ENCODE peak calls at places on chromosomes 4 and X, in eight cellular contexts. One of them, this sample, is unnamed.
A peak's percentile ranks its signal among the peaks of the same experiment; 100 is the strongest.

GRCh38 chr4:39255266-39255665 is 72.9 kb downstream of the WDR19 start:
- DNase-seq in neuronal stem cell: no peak
- DNase-seq in mucosa of descending colon: no peak
- DNase-seq in breast epithelium: no peak
- DNase-seq in heart right ventricle: no peak
- DNase-seq in CD4-positive, alpha-beta memory T cell: no peak
- DNase-seq in pancreas: no peak
- DNase-seq in neural progenitor cell: peak; percentile 10
- DNase-seq in this sample: no peak

GRCh38 chr4:157012296-157012695 is 40.7 kb upstream of the PDGFC start:
- DNase-seq in neuronal stem cell: no peak
- DNase-seq in mucosa of descending colon: no peak
- DNase-seq in breast epithelium: no peak
- DNase-seq in heart right ventricle: no peak
- DNase-seq in CD4-positive, alpha-beta memory T cell: no peak
- DNase-seq in pancreas: no peak
- DNase-seq in neural progenitor cell: no peak
- DNase-seq in this sample: no peak

GRCh38 chr4:165440415-165440882 is 61.6 kb downstream of the CPE start:
- DNase-seq in neuronal stem cell: no peak
- DNase-seq in mucosa of descending colon: no peak
- DNase-seq in breast epithelium: peak; percentile 26
- DNase-seq in heart right ventricle: no peak
- DNase-seq in CD4-positive, alpha-beta memory T cell: no peak
- DNase-seq in pancreas: no peak
- DNase-seq in neural progenitor cell: no peak
- DNase-seq in this sample: peak; percentile 83

GRCh38 chrX:39652336-39652735 is 445.4 kb downstream of the BCOR start:
- DNase-seq in neuronal stem cell: no peak
- DNase-seq in mucosa of descending colon: no peak
- DNase-seq in breast epithelium: no peak
- DNase-seq in heart right ventricle: no peak
- DNase-seq in CD4-positive, alpha-beta memory T cell: no peak
- DNase-seq in pancreas: no peak
- DNase-seq in neural progenitor cell: peak; percentile 39
- DNase-seq in this sample: peak; percentile 30

GRCh38 chrX:148416931-148417330 is 83.5 kb upstream of the AFF2 start:
- DNase-seq in neuronal stem cell: no peak
- DNase-seq in mucosa of descending colon: no peak
- DNase-seq in breast epithelium: no peak
- DNase-seq in heart right ventricle: no peak
- DNase-seq in CD4-positive, alpha-beta memory T cell: no peak
- DNase-seq in pancreas: no peak
- DNase-seq in neural progenitor cell: no peak
- DNase-seq in this sample: no peak

GRCh38 chr4:164931551-164932324 is 45.7 kb downstream of the TRIM61 start:
- DNase-seq in neuronal stem cell: no peak
- DNase-seq in mucosa of descending colon: no peak
- DNase-seq in breast epithelium: no peak
- DNase-seq in heart right ventricle: no peak
- DNase-seq in CD4-positive, alpha-beta memory T cell: no peak
- DNase-seq in pancreas: no peak
- DNase-seq in neural progenitor cell: no peak
- DNase-seq in this sample: no peak

GRCh38 chr4:56215901-56216300 is 171.4 kb downstream of the AASDH start:
- DNase-seq in neuronal stem cell: no peak
- DNase-seq in mucosa of descending colon: peak; percentile 59
- DNase-seq in breast epithelium: no peak
- DNase-seq in heart right ventricle: no peak
- DNase-seq in CD4-positive, alpha-beta memory T cell: no peak
- DNase-seq in pancreas: no peak
- DNase-seq in neural progenitor cell: no peak
- DNase-seq in this sample: no peak

GRCh38 chrX:88612870-88613329 is 134.1 kb upstream of the CPXCR1 start:
- DNase-seq in neuronal stem cell: no peak
- DNase-seq in mucosa of descending colon: no peak
- DNase-seq in breast epithelium: no peak
- DNase-seq in heart right ventricle: no peak
- DNase-seq in CD4-positive, alpha-beta memory T cell: no peak
- DNase-seq in pancreas: no peak
- DNase-seq in neural progenitor cell: peak; percentile 21
- DNase-seq in this sample: peak; percentile 10

GRCh38 chr4:72568959-72569718 is at the start of gene ADAMTS3:
- DNase-seq in neuronal stem cell: peak; percentile 76
- DNase-seq in mucosa of descending colon: peak; percentile 49
- DNase-seq in breast epithelium: peak; percentile 41
- DNase-seq in heart right ventricle: peak; percentile 59
- DNase-seq in CD4-positive, alpha-beta memory T cell: no peak
- DNase-seq in pancreas: peak; percentile 54
- DNase-seq in neural progenitor cell: peak; percentile 93
- DNase-seq in this sample: peak; percentile 86

GRCh38 chr4:25815586-25815985 is 47.2 kb downstream of the SEL1L3 start:
- DNase-seq in neuronal stem cell: no peak
- DNase-seq in mucosa of descending colon: no peak
- DNase-seq in breast epithelium: no peak
- DNase-seq in heart right ventricle: no peak
- DNase-seq in CD4-positive, alpha-beta memory T cell: no peak
- DNase-seq in pancreas: no peak
- DNase-seq in neural progenitor cell: no peak
- DNase-seq in this sample: no peak

GRCh38 chrX:102624105-102624504 is 24.8 kb downstream of the ARMCX5 start:
- DNase-seq in neuronal stem cell: no peak
- DNase-seq in mucosa of descending colon: no peak
- DNase-seq in breast epithelium: no peak
- DNase-seq in heart right ventricle: no peak
- DNase-seq in CD4-positive, alpha-beta memory T cell: no peak
- DNase-seq in pancreas: no peak
- DNase-seq in neural progenitor cell: no peak
- DNase-seq in this sample: no peak

GRCh38 chr4:125315571-125316390 is 1.0 kb downstream of the FAT4 start:
- DNase-seq in neuronal stem cell: peak; percentile 66
- DNase-seq in mucosa of descending colon: peak; percentile 34
- DNase-seq in breast epithelium: no peak
- DNase-seq in heart right ventricle: peak; percentile 70
- DNase-seq in CD4-positive, alpha-beta memory T cell: no peak
- DNase-seq in pancreas: peak; percentile 40
- DNase-seq in neural progenitor cell: peak; percentile 90
- DNase-seq in this sample: peak; percentile 66

GRCh38 chr4:142959156-142959555 is 113.1 kb upstream of the INPP4B start:
- DNase-seq in neuronal stem cell: no peak
- DNase-seq in mucosa of descending colon: no peak
- DNase-seq in breast epithelium: no peak
- DNase-seq in heart right ventricle: no peak
- DNase-seq in CD4-positive, alpha-beta memory T cell: no peak
- DNase-seq in pancreas: no peak
- DNase-seq in neural progenitor cell: no peak
- DNase-seq in this sample: no peak

GRCh38 chr4:139243448-139244365 is 36.3 kb downstream of the MGARP start:
- DNase-seq in neuronal stem cell: no peak
- DNase-seq in mucosa of descending colon: no peak
- DNase-seq in breast epithelium: no peak
- DNase-seq in heart right ventricle: no peak
- DNase-seq in CD4-positive, alpha-beta memory T cell: no peak
- DNase-seq in pancreas: peak; percentile 23
- DNase-seq in neural progenitor cell: no peak
- DNase-seq in this sample: no peak

GRCh38 chrX:130024127-130024526 is 41.7 kb downstream of the BCORL1 start:
- DNase-seq in neuronal stem cell: peak; percentile 9
- DNase-seq in mucosa of descending colon: peak; percentile 88
- DNase-seq in breast epithelium: peak; percentile 38
- DNase-seq in heart right ventricle: peak; percentile 75
- DNase-seq in CD4-positive, alpha-beta memory T cell: peak; percentile 81
- DNase-seq in pancreas: peak; percentile 46
- DNase-seq in neural progenitor cell: peak; percentile 69
- DNase-seq in this sample: peak; percentile 55

GRCh38 chr4:1737666-1738065 is 16.3 kb downstream of the TACC3 start:
- DNase-seq in neuronal stem cell: no peak
- DNase-seq in mucosa of descending colon: no peak
- DNase-seq in breast epithelium: no peak
- DNase-seq in heart right ventricle: no peak
- DNase-seq in CD4-positive, alpha-beta memory T cell: no peak
- DNase-seq in pancreas: no peak
- DNase-seq in neural progenitor cell: no peak
- DNase-seq in this sample: no peak
- H3K36me3 ChIP-seq in neuronal stem cell: peaks cover 98% of the 10 kb centered on the region
- H3K36me3 ChIP-seq in mucosa of descending colon: no peaks in the 10 kb centered on the region
- H3K36me3 ChIP-seq in breast epithelium: no peaks in the 10 kb centered on the region
- H3K36me3 ChIP-seq in heart right ventricle: peaks cover 22% of the 10 kb centered on the region
- H3K36me3 ChIP-seq in CD4-positive, alpha-beta memory T cell: peaks cover 66% of the 10 kb centered on the region
- H3K36me3 ChIP-seq in pancreas: no peaks in the 10 kb centered on the region
- H3K36me3 ChIP-seq in neural progenitor cell: no peaks in the 10 kb centered on the region
- H3K36me3 ChIP-seq in this sample: peaks cover 10% of the 10 kb centered on the region

GRCh38 chr4:732911-733630 is 27.4 kb downstream of the PCGF3 start:
- DNase-seq in neuronal stem cell: no peak
- DNase-seq in mucosa of descending colon: no peak
- DNase-seq in breast epithelium: no peak
- DNase-seq in heart right ventricle: peak; percentile 23
- DNase-seq in CD4-positive, alpha-beta memory T cell: no peak
- DNase-seq in pancreas: peak; percentile 35
- DNase-seq in neural progenitor cell: no peak
- DNase-seq in this sample: no peak
- H3K36me3 ChIP-seq in neuronal stem cell: peaks cover 84% of the 10 kb centered on the region
- H3K36me3 ChIP-seq in mucosa of descending colon: no peaks in the 10 kb centered on the region
- H3K36me3 ChIP-seq in breast epithelium: peaks cover 11% of the 10 kb centered on the region
- H3K36me3 ChIP-seq in heart right ventricle: peaks cover 44% of the 10 kb centered on the region
- H3K36me3 ChIP-seq in CD4-positive, alpha-beta memory T cell: peaks cover 33% of the 10 kb centered on the region
- H3K36me3 ChIP-seq in pancreas: peaks cover 31% of the 10 kb centered on the region
- H3K36me3 ChIP-seq in neural progenitor cell: no peaks in the 10 kb centered on the region
- H3K36me3 ChIP-seq in this sample: peaks cover 32% of the 10 kb centered on the region

GRCh38 chrX:2723316-2723879 is 28.4 kb upstream of the XG start:
- DNase-seq in neuronal stem cell: no peak
- DNase-seq in mucosa of descending colon: no peak
- DNase-seq in breast epithelium: no peak
- DNase-seq in heart right ventricle: peak; percentile 46
- DNase-seq in CD4-positive, alpha-beta memory T cell: no peak
- DNase-seq in pancreas: no peak
- DNase-seq in neural progenitor cell: no peak
- DNase-seq in this sample: no peak
- H3K36me3 ChIP-seq in neuronal stem cell: peaks cover 95% of the 10 kb centered on the region
- H3K36me3 ChIP-seq in mucosa of descending colon: peaks cover 10% of the 10 kb centered on the region
- H3K36me3 ChIP-seq in breast epithelium: no peaks in the 10 kb centered on the region
- H3K36me3 ChIP-seq in heart right ventricle: peaks cover 85% of the 10 kb centered on the region
- H3K36me3 ChIP-seq in CD4-positive, alpha-beta memory T cell: peaks cover 64% of the 10 kb centered on the region
- H3K36me3 ChIP-seq in pancreas: peaks cover 7% of the 10 kb centered on the region
- H3K36me3 ChIP-seq in neural progenitor cell: no peaks in the 10 kb centered on the region
- H3K36me3 ChIP-seq in this sample: peaks cover 57% of the 10 kb centered on the region

GRCh38 chrX:153397256-153397960 is 3.7 kb downstream of the PNMA6E start:
- DNase-seq in neuronal stem cell: no peak
- DNase-seq in mucosa of descending colon: no peak
- DNase-seq in breast epithelium: no peak
- DNase-seq in heart right ventricle: no peak
- DNase-seq in CD4-positive, alpha-beta memory T cell: no peak
- DNase-seq in pancreas: no peak
- DNase-seq in neural progenitor cell: no peak
- DNase-seq in this sample: no peak
- H3K36me3 ChIP-seq in neuronal stem cell: no peaks in the 10 kb centered on the region
- H3K36me3 ChIP-seq in mucosa of descending colon: no peaks in the 10 kb centered on the region
- H3K36me3 ChIP-seq in breast epithelium: no peaks in the 10 kb centered on the region
- H3K36me3 ChIP-seq in heart right ventricle: no peaks in the 10 kb centered on the region
- H3K36me3 ChIP-seq in CD4-positive, alpha-beta memory T cell: no peaks in the 10 kb centered on the region
- H3K36me3 ChIP-seq in pancreas: no peaks in the 10 kb centered on the region
- H3K36me3 ChIP-seq in neural progenitor cell: no peaks in the 10 kb centered on the region
- H3K36me3 ChIP-seq in this sample: no peaks in the 10 kb centered on the region

GRCh38 chr4:20881658-20882057 is 181.4 kb downstream of the PACRGL start:
- DNase-seq in neuronal stem cell: no peak
- DNase-seq in mucosa of descending colon: no peak
- DNase-seq in breast epithelium: no peak
- DNase-seq in heart right ventricle: no peak
- DNase-seq in CD4-positive, alpha-beta memory T cell: no peak
- DNase-seq in pancreas: no peak
- DNase-seq in neural progenitor cell: no peak
- DNase-seq in this sample: no peak
- H3K36me3 ChIP-seq in neuronal stem cell: no peaks in the 10 kb centered on the region
- H3K36me3 ChIP-seq in mucosa of descending colon: no peaks in the 10 kb centered on the region
- H3K36me3 ChIP-seq in breast epithelium: no peaks in the 10 kb centered on the region
- H3K36me3 ChIP-seq in heart right ventricle: no peaks in the 10 kb centered on the region
- H3K36me3 ChIP-seq in CD4-positive, alpha-beta memory T cell: no peaks in the 10 kb centered on the region
- H3K36me3 ChIP-seq in pancreas: no peaks in the 10 kb centered on the region
- H3K36me3 ChIP-seq in neural progenitor cell: no peaks in the 10 kb centered on the region
- H3K36me3 ChIP-seq in this sample: no peaks in the 10 kb centered on the region

GRCh38 chr4:99827857-99828256 is 11.2 kb downstream of the DAPP1 start:
- DNase-seq in neuronal stem cell: no peak
- DNase-seq in mucosa of descending colon: no peak
- DNase-seq in breast epithelium: no peak
- DNase-seq in heart right ventricle: no peak
- DNase-seq in CD4-positive, alpha-beta memory T cell: no peak
- DNase-seq in pancreas: no peak
- DNase-seq in neural progenitor cell: no peak
- DNase-seq in this sample: no peak
- H3K36me3 ChIP-seq in neuronal stem cell: no peaks in the 10 kb centered on the region
- H3K36me3 ChIP-seq in mucosa of descending colon: no peaks in the 10 kb centered on the region
- H3K36me3 ChIP-seq in breast epithelium: no peaks in the 10 kb centered on the region
- H3K36me3 ChIP-seq in heart right ventricle: no peaks in the 10 kb centered on the region
- H3K36me3 ChIP-seq in CD4-positive, alpha-beta memory T cell: no peaks in the 10 kb centered on the region
- H3K36me3 ChIP-seq in pancreas: no peaks in the 10 kb centered on the region
- H3K36me3 ChIP-seq in neural progenitor cell: no peaks in the 10 kb centered on the region
- H3K36me3 ChIP-seq in this sample: no peaks in the 10 kb centered on the region

DNA sequence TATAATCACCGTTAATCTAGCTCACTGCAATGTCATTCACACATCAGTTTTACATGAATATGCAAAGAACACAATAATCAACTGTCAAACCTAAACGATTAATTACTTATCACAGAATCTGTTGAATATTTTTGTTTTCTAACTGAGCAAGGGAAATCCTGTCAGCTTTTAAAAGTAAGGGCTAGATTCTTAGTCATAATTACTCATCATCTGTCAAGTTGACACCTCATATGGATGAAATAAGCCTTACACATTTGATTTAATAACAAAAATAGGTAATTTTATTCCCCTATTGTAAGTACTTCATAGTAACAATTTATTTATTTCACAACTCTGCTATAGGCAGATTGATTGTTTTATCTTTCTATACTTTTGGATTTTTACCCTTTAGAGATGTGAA is 32.7 kb downstream of the TMA16 start:
- DNase-seq in neuronal stem cell: no peak
- DNase-seq in mucosa of descending colon: no peak
- DNase-seq in breast epithelium: no peak
- DNase-seq in heart right ventricle: no peak
- DNase-seq in CD4-positive, alpha-beta memory T cell: no peak
- DNase-seq in pancreas: no peak
- DNase-seq in neural progenitor cell: no peak
- DNase-seq in this sample: no peak
- H3K36me3 ChIP-seq in neuronal stem cell: peaks cover 100% of the 10 kb centered on the region
- H3K36me3 ChIP-seq in mucosa of descending colon: no peaks in the 10 kb centered on the region
- H3K36me3 ChIP-seq in breast epithelium: no peaks in the 10 kb centered on the region
- H3K36me3 ChIP-seq in heart right ventricle: no peaks in the 10 kb centered on the region
- H3K36me3 ChIP-seq in CD4-positive, alpha-beta memory T cell: peaks cover 2% of the 10 kb centered on the region
- H3K36me3 ChIP-seq in pancreas: peaks cover 5% of the 10 kb centered on the region
- H3K36me3 ChIP-seq in neural progenitor cell: peaks cover 26% of the 10 kb centered on the region
- H3K36me3 ChIP-seq in this sample: peaks cover 52% of the 10 kb centered on the region

This sample was measured in cardiac muscle cell.